ENCODE peak calls at places on chromosome 4, in four cellular contexts. D is MM.1S, R is bronchial epithelial cell, Q is psoas muscle. T is an unnamed sample.
A peak's percentile ranks its signal among the peaks of the same experiment; 100 is the strongest.

GRCh38 chr4:1499465-1499864 is 93.2 kb upstream of the NKX1-1 start:
- DNase-seq in D (no peak), R (no peak), Q (peak; percentile 26), T (no peak)

GRCh38 chr4:92182736-92183407 is 120.9 kb upstream of the GRID2 start:
- DNase-seq in D (no peak), R (no peak), Q (no peak), T (peak; percentile 10)

GRCh38 chr4:157072002-157072401 is 3.9 kb upstream of the GLRB start:
- DNase-seq in D (no peak), R (peak; percentile 63), Q (no peak), T (no peak)

GRCh38 chr4:108881190-108881589 is 118.3 kb upstream of the ETNPPL start:
- DNase-seq in D (no peak), R (peak; percentile 73), Q (no peak), T (no peak)

GRCh38 chr4:75985116-75985515 is 5.6 kb downstream of the SDAD1 start:
- DNase-seq in D (no peak), R (peak; percentile 80), Q (no peak), T (no peak)

GRCh38 chr4:118865091-118865708 is 23.5 kb upstream of the SYNPO2 start:
- DNase-seq in D (peak; percentile 68), R (peak; percentile 79), Q (no peak), T (peak; percentile 47)

GRCh38 chr4:98516441-98517323 is 141.7 kb downstream of the TSPAN5 start:
- DNase-seq in D (no peak), R (no peak), Q (no peak), T (no peak)

GRCh38 chr4:177077095-177077494 is 232.6 kb upstream of the NEIL3 start:
- DNase-seq in D (no peak), R (no peak), Q (no peak), T (no peak)

GRCh38 chr4:39931441-39931901 is 46.2 kb downstream of the PDS5A start:
- DNase-seq in D (no peak), R (no peak), Q (no peak), T (peak; percentile 26)

GRCh38 chr4:38664704-38665401 is 854 bp downstream of the KLF3 start:
- DNase-seq in D (peak; percentile 38), R (no peak), Q (peak; percentile 81), T (peak; percentile 57)

GRCh38 chr4:83768146-83768545 is 232.2 kb downstream of the GPAT3 start:
- DNase-seq in D (no peak), R (no peak), Q (no peak), T (no peak)

GRCh38 chr4:105304085-105304484 is 157.4 kb downstream of the TET2 start:
- DNase-seq in D (no peak), R (no peak), Q (no peak), T (no peak)

GRCh38 chr4:153934689-153935017 is 145.8 kb upstream of the SFRP2 start:
- DNase-seq in D (no peak), R (no peak), Q (no peak), T (no peak)

GRCh38 chr4:164343472-164343976 is 410.4 kb upstream of the SMIM31 start:
- DNase-seq in D (no peak), R (no peak), Q (no peak), T (no peak)

GRCh38 chr4:113657834-113658233 is 103.7 kb downstream of the CAMK2D start:
- DNase-seq in D (no peak), R (peak; percentile 90), Q (no peak), T (no peak)

GRCh38 chr4:16079046-16079445 is 4.8 kb downstream of the PROM1 start:
- DNase-seq in D (peak; percentile 15), R (peak; percentile 45), Q (no peak), T (peak; percentile 59)

GRCh38 chr4:157220026-157220881 is at the start of gene GRIA2:
- DNase-seq in D (no peak), R (peak; percentile 20), Q (peak; percentile 58), T (peak; percentile 42)

GRCh38 chr4:94453534-94453963 is 1.8 kb downstream of the PDLIM5 start:
- DNase-seq in D (no peak), R (no peak), Q (no peak), T (no peak)

GRCh38 chr4:119037709-119038463 is 97.7 kb upstream of the MYOZ2 start:
- DNase-seq in D (no peak), R (no peak), Q (no peak), T (no peak)

GRCh38 chr4:172011196-172011595 is 198.0 kb downstream of the GALNTL6 start:
- DNase-seq in D (no peak), R (no peak), Q (no peak), T (no peak)

GRCh38 chr4:13829457-13829856 is 201.9 kb upstream of the BOD1L1 start:
- DNase-seq in D (no peak), R (peak; percentile 79), Q (no peak), T (no peak)

GRCh38 chr4:125084608-125085007 is 230.1 kb upstream of the FAT4 start:
- DNase-seq in D (peak; percentile 92), R (peak; percentile 12), Q (no peak), T (no peak)

GRCh38 chr4:40881851-40882250 is 132.1 kb downstream of the NSUN7 start:
- DNase-seq in D (no peak), R (no peak), Q (no peak), T (no peak)

GRCh38 chr4:13427599-13428325 is 56.4 kb downstream of the RAB28 start:
- DNase-seq in D (no peak), R (peak; percentile 76), Q (no peak), T (no peak)

GRCh38 chr4:148216321-148216720 is 225.9 kb downstream of the NR3C2 start:
- DNase-seq in D (no peak), R (no peak), Q (no peak), T (no peak)

GRCh38 chr4:44638091-44638490 is 13.3 kb downstream of the YIPF7 start:
- DNase-seq in D (no peak), R (no peak), Q (no peak), T (no peak)

GRCh38 chr4:74206088-74206826 is 48.3 kb downstream of the MTHFD2L start:
- DNase-seq in D (peak; percentile 67), R (no peak), Q (no peak), T (peak; percentile 15)

GRCh38 chr4:51843309-51844156 is 580 bp downstream of the DCUN1D4 start:
- DNase-seq in D (peak; percentile 43), R (peak; percentile 29), Q (peak; percentile 86), T (peak; percentile 79)

GRCh38 chr4:57078685-57079521 is 31.3 kb downstream of the IGFBP7 start:
- DNase-seq in D (no peak), R (peak; percentile 95), Q (no peak), T (no peak)

GRCh38 chr4:135185256-135185655 is 983.7 kb upstream of the PABPC4L start:
- DNase-seq in D (no peak), R (peak; percentile 0), Q (no peak), T (no peak)

GRCh38 chr4:75907956-75908355 is 5.7 kb upstream of the PPEF2 start:
- DNase-seq in D (no peak), R (no peak), Q (no peak), T (no peak)

GRCh38 chr4:156329779-156330178 is 376.1 kb upstream of the CTSO start:
- DNase-seq in D (no peak), R (peak; percentile 43), Q (no peak), T (no peak)

GRCh38 chr4:190020790-190021717 is 6.0 kb downstream of the FRG2 start:
- DNase-seq in D (no peak), R (peak; percentile 42), Q (peak; percentile 48), T (peak; percentile 44)

GRCh38 chr4:74094227-74094626 is 4.8 kb downstream of the CXCL2 start:
- DNase-seq in D (no peak), R (no peak), Q (no peak), T (no peak)

GRCh38 chr4:140271553-140271952 is 101.9 kb upstream of the SCOC start:
- DNase-seq in D (no peak), R (no peak), Q (no peak), T (no peak)

GRCh38 chr4:37635155-37635554 is 51.0 kb downstream of the RELL1 start:
- DNase-seq in D (no peak), R (no peak), Q (no peak), T (no peak)

GRCh38 chr4:173450281-173450680 is 51.4 kb upstream of the SCRG1 start:
- DNase-seq in D (no peak), R (peak; percentile 5), Q (no peak), T (no peak)
- TF ChIP-seq CTCF in D (no peak), R (no peak), Q (no peak), T (no peak)

GRCh38 chr4:103936653-103937145 is 216.9 kb upstream of the TACR3 start:
- DNase-seq in D (no peak), R (no peak), Q (peak; percentile 48), T (no peak)
- TF ChIP-seq CTCF in D (no peak), R (no peak), Q (no peak), T (no peak)

DNA sequence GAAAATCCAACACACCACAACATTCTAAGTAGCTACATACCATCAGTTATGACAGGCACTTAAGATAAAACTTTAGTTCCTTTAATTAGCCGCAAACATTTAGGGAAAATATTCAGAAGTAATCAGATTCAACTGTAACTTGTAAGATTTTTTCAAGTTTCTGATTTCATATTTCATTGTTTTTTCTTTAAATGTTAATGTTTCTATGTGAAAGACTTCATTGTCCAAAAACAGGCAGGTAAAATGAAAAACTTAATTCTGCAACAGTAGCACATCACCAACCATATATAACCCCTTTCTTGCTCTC is 11.6 kb upstream of the ODAM start:
- DNase-seq in D (no peak), R (no peak), Q (no peak), T (no peak)
- TF ChIP-seq CTCF in D (no peak), R (no peak), Q (no peak), T (no peak)

GRCh38 chr4:79413032-79413431 is 5.0 kb upstream of the GK2 start:
- DNase-seq in D (no peak), R (no peak), Q (no peak), T (no peak)

GRCh38 chr4:79408063-79408462 is at the start of gene GK2:
- DNase-seq in D (no peak), R (no peak), Q (peak; percentile 18), T (no peak)

DNA sequence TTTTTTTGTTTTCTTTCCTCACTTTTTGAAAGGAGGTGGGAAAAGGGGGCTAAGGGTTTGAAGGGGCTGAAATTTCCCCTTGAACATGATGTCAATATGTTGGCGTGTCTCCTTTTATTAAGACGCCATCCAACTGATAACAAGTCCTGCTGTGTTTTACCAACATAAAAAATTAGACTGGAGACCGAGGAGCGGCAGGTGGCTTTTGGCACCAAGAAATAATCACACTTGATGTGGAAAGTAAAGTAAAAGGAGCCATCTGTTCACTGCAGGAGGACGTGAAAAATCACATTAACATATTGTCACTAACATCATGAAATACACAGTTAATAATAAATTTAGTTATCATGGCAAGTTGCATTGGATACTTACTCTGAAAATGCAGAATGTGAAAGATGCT is 5.5 kb upstream of the GK2 start:
- DNase-seq in D (no peak), R (no peak), Q (no peak), T (no peak)
- TF ChIP-seq CTCF in D (no peak), R (no peak), Q (no peak), T (no peak)

DNA sequence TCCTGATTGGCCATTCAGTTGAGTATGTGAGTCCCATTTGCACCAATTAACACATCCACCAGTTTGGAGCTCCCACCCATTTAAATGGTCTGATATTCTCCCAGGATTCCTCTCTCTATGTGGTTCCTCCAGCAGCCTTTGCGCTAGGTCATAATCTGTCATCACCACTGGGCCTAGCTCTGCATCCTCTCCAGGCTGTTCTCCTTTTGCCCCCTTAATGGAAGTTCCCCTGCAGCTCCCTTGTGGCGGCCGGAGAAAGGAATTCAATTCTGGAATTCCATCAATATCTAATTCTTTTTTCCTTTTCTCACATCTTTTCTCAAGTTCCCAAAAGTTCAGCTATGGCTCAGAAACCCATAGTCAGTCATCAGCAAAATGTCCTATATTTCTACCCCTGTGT is 2184.4 kb upstream of the AGA start:
- DNase-seq in D (no peak), R (no peak), Q (no peak), T (no peak)
- TF ChIP-seq CTCF in D (no peak), R (no peak), Q (no peak), T (no peak)

T was measured in GM13976.